ENCODE peak calls at places on chromosome 16, in ten cellular contexts. One of them, this sample, is unnamed.

GRCh38 chr16:78292726-78293380 is 193.4 kb downstream of the WWOX start:
- DNase-seq in HCEC 1CT: no peak
- DNase-seq in AG10803: no peak
- DNase-seq in mesenchymal stem cell: no peak
- DNase-seq in NCI-H1092 treated with DMSO at 0.1 percent for 48 hours: no peak
- DNase-seq in RCC 7860: no peak
- DNase-seq in amygdala: no peak
- DNase-seq in H54: no peak
- DNase-seq in testis: no peak
- DNase-seq in esophagus squamous epithelium: no peak
- DNase-seq in this sample: no peak

GRCh38 chr16:53958481-53958880 is 254.5 kb downstream of the FTO start:
- DNase-seq in HCEC 1CT: no peak
- DNase-seq in AG10803: peak
- DNase-seq in RCC 7860: no peak
- DNase-seq in amygdala: peak
- DNase-seq in esophagus squamous epithelium: no peak
- DNase-seq in testis: no peak
- DNase-seq in H54: no peak
- DNase-seq in mesenchymal stem cell: no peak
- DNase-seq in NCI-H1092 treated with DMSO at 0.1 percent for 48 hours: no peak
- DNase-seq in this sample: no peak

GRCh38 chr16:51562896-51563295 is 411.8 kb upstream of the SALL1 start:
- DNase-seq in esophagus squamous epithelium: no peak
- DNase-seq in RCC 7860: no peak
- DNase-seq in amygdala: no peak
- DNase-seq in HCEC 1CT: no peak
- DNase-seq in H54: no peak
- DNase-seq in mesenchymal stem cell: no peak
- DNase-seq in NCI-H1092 treated with DMSO at 0.1 percent for 48 hours: no peak
- DNase-seq in AG10803: no peak
- DNase-seq in testis: no peak
- DNase-seq in this sample: no peak

GRCh38 chr16:4233431-4233830 is 8.4 kb downstream of the SRL start:
- DNase-seq in NCI-H1092 treated with DMSO at 0.1 percent for 48 hours: no peak
- DNase-seq in AG10803: no peak
- DNase-seq in testis: no peak
- DNase-seq in esophagus squamous epithelium: no peak
- DNase-seq in RCC 7860: no peak
- DNase-seq in mesenchymal stem cell: no peak
- DNase-seq in HCEC 1CT: peak
- DNase-seq in amygdala: no peak
- DNase-seq in H54: no peak
- DNase-seq in this sample: no peak

GRCh38 chr16:89993377-89993776 is 25.9 kb downstream of the DBNDD1 start:
- DNase-seq in H54: no peak
- DNase-seq in HCEC 1CT: no peak
- DNase-seq in AG10803: no peak
- DNase-seq in amygdala: no peak
- DNase-seq in NCI-H1092 treated with DMSO at 0.1 percent for 48 hours: no peak
- DNase-seq in mesenchymal stem cell: no peak
- DNase-seq in RCC 7860: no peak
- DNase-seq in testis: no peak
- DNase-seq in esophagus squamous epithelium: no peak
- DNase-seq in this sample: no peak

GRCh38 chr16:11379420-11379819 is 34.2 kb downstream of the RMI2 start:
- DNase-seq in amygdala: no peak
- DNase-seq in NCI-H1092 treated with DMSO at 0.1 percent for 48 hours: no peak
- DNase-seq in RCC 7860: peak
- DNase-seq in esophagus squamous epithelium: no peak
- DNase-seq in HCEC 1CT: no peak
- DNase-seq in testis: no peak
- DNase-seq in H54: peak
- DNase-seq in mesenchymal stem cell: no peak
- DNase-seq in AG10803: peak
- DNase-seq in this sample: peak

GRCh38 chr16:55473584-55473983 is 5.4 kb upstream of the MMP2 start:
- DNase-seq in esophagus squamous epithelium: no peak
- DNase-seq in testis: no peak
- DNase-seq in amygdala: no peak
- DNase-seq in NCI-H1092 treated with DMSO at 0.1 percent for 48 hours: no peak
- DNase-seq in mesenchymal stem cell: no peak
- DNase-seq in RCC 7860: no peak
- DNase-seq in AG10803: no peak
- DNase-seq in H54: no peak
- DNase-seq in HCEC 1CT: no peak
- DNase-seq in this sample: no peak

GRCh38 chr16:55759983-55760664 is 72.8 kb downstream of the CES1 start:
- DNase-seq in NCI-H1092 treated with DMSO at 0.1 percent for 48 hours: no peak
- DNase-seq in amygdala: no peak
- DNase-seq in esophagus squamous epithelium: no peak
- DNase-seq in RCC 7860: no peak
- DNase-seq in testis: no peak
- DNase-seq in AG10803: no peak
- DNase-seq in H54: no peak
- DNase-seq in mesenchymal stem cell: no peak
- DNase-seq in HCEC 1CT: peak
- DNase-seq in this sample: no peak

GRCh38 chr16:82108774-82109173 is 61.2 kb downstream of the MPHOSPH6 start:
- DNase-seq in amygdala: no peak
- DNase-seq in RCC 7860: no peak
- DNase-seq in testis: no peak
- DNase-seq in esophagus squamous epithelium: no peak
- DNase-seq in mesenchymal stem cell: peak
- DNase-seq in H54: no peak
- DNase-seq in HCEC 1CT: no peak
- DNase-seq in NCI-H1092 treated with DMSO at 0.1 percent for 48 hours: no peak
- DNase-seq in AG10803: no peak
- DNase-seq in this sample: no peak

GRCh38 chr16:5328546-5328945 is 231.0 kb upstream of the EEF2KMT start:
- DNase-seq in RCC 7860: no peak
- DNase-seq in amygdala: no peak
- DNase-seq in H54: no peak
- DNase-seq in HCEC 1CT: no peak
- DNase-seq in esophagus squamous epithelium: no peak
- DNase-seq in AG10803: no peak
- DNase-seq in NCI-H1092 treated with DMSO at 0.1 percent for 48 hours: no peak
- DNase-seq in testis: peak
- DNase-seq in mesenchymal stem cell: no peak
- DNase-seq in this sample: no peak